ENCODE peak calls at places on chromosomes 16 and 17, in six cellular contexts. N, Z, W, X, T and R are unnamed samples. For H3K9me3, the result is how much of the 10 kb centered on the place peaks cover.

GRCh38 chr16:14193316-14193871 is 122.3 kb downstream of the MRTFB start:
- DNase-seq in N (no peak), Z (no peak), W (peak), X (no peak), T (no peak), R (no peak)

GRCh38 chr17:33671493-33671892 is 378.4 kb upstream of the ASIC2 start:
- DNase-seq in N (no peak), Z (no peak), W (no peak), X (no peak), T (no peak), R (no peak)

GRCh38 chr17:6721744-6722143 is 8.6 kb upstream of the SLC13A5 start:
- DNase-seq in N (no peak), Z (no peak), W (no peak), X (no peak), T (no peak), R (no peak)

GRCh38 chr17:67203818-67204217 is 41.2 kb downstream of the HELZ start:
- DNase-seq in N (no peak), Z (no peak), W (no peak), X (no peak), T (no peak), R (no peak)

GRCh38 chr17:40694584-40694983 is 9.0 kb downstream of the KRT24 start:
- DNase-seq in N (no peak), Z (peak), W (no peak), X (no peak), T (no peak), R (no peak)

GRCh38 chr16:85420501-85421337 is 192.4 kb upstream of the GSE1 start:
- DNase-seq in N (no peak), Z (peak), W (peak), X (peak), T (peak), R (peak)

GRCh38 chr16:84446086-84446485 is 58.4 kb downstream of the MEAK7 start:
- DNase-seq in N (no peak), Z (peak), W (no peak), X (peak), T (no peak), R (no peak)

GRCh38 chr16:56930516-56931252 is 1.3 kb upstream of the HERPUD1 start:
- DNase-seq in N (no peak), Z (no peak), W (peak), X (no peak), T (no peak), R (peak)

GRCh38 chr17:27602721-27603445 is 28.1 kb upstream of the LGALS9 start:
- DNase-seq in N (no peak), Z (peak), W (peak), X (peak), T (peak), R (peak)

GRCh38 chr16:66520406-66521194 is 29.3 kb downstream of the TK2 start:
- DNase-seq in N (no peak), Z (no peak), W (peak), X (no peak), T (no peak), R (no peak)

GRCh38 chr16:70664325-70665112 is 18.2 kb downstream of the IL34 start:
- DNase-seq in N (no peak), Z (no peak), W (no peak), X (no peak), T (no peak), R (no peak)

GRCh38 chr16:75003931-75004330 is 5.1 kb downstream of the ZNRF1 start:
- DNase-seq in N (no peak), Z (no peak), W (no peak), X (no peak), T (no peak), R (no peak)

GRCh38 chr16:56835330-56835729 is 29.7 kb upstream of the SLC12A3 start:
- DNase-seq in N (no peak), Z (no peak), W (no peak), X (no peak), T (no peak), R (no peak)

GRCh38 chr16:3249451-3249850 is 7.0 kb downstream of the MEFV start:
- DNase-seq in N (no peak), Z (no peak), W (no peak), X (no peak), T (no peak), R (no peak)

GRCh38 chr16:22886908-22887307 is 72.9 kb downstream of the HS3ST2 start:
- DNase-seq in N (no peak), Z (no peak), W (no peak), X (no peak), T (no peak), R (no peak)

GRCh38 chr16:711548-712320 is 3.2 kb upstream of the METRN start:
- DNase-seq in N (no peak), Z (peak), W (peak), X (peak), T (no peak), R (peak)

GRCh38 chr17:65633988-65634387 is 72.5 kb upstream of the AXIN2 start:
- DNase-seq in N (no peak), Z (peak), W (no peak), X (no peak), T (peak), R (no peak)
- H3K9me3 ChIP-seq in N (under half), Z (under half), W (under half), X (under half), T (under half), R (under half)

GRCh38 chr17:78223061-78223460 is 8.4 kb upstream of the TMEM235 start:
- DNase-seq in N (no peak), Z (no peak), W (no peak), X (no peak), T (no peak), R (no peak)

GRCh38 chr17:78223765-78224164 is 7.7 kb upstream of the TMEM235 start:
- DNase-seq in N (no peak), Z (no peak), W (no peak), X (no peak), T (no peak), R (no peak)

GRCh38 chr17:78214706-78215061 is 631 bp downstream of the BIRC5 start:
- DNase-seq in N (no peak), Z (no peak), W (peak), X (no peak), T (no peak), R (no peak)

GRCh38 chr17:78224226-78225087 is 7.0 kb upstream of the TMEM235 start:
- DNase-seq in N (no peak), Z (no peak), W (no peak), X (no peak), T (no peak), R (no peak)

GRCh38 chr17:78219396-78220150 is 5.5 kb downstream of the BIRC5 start:
- DNase-seq in N (no peak), Z (no peak), W (no peak), X (no peak), T (no peak), R (no peak)
- H2AFZ ChIP-seq in N (no peak), Z (no peak), W (no peak), X (no peak), T (no peak), R (no peak)

GRCh38 chr16:5938607-5939006 is 841.0 kb upstream of the EEF2KMT start:
- DNase-seq in N (no peak), Z (no peak), W (no peak), X (no peak), T (no peak), R (no peak)
- H3K9me3 ChIP-seq in N (under half), Z (under half), W (under half), X (under half), T (half or more), R (under half)

DNA sequence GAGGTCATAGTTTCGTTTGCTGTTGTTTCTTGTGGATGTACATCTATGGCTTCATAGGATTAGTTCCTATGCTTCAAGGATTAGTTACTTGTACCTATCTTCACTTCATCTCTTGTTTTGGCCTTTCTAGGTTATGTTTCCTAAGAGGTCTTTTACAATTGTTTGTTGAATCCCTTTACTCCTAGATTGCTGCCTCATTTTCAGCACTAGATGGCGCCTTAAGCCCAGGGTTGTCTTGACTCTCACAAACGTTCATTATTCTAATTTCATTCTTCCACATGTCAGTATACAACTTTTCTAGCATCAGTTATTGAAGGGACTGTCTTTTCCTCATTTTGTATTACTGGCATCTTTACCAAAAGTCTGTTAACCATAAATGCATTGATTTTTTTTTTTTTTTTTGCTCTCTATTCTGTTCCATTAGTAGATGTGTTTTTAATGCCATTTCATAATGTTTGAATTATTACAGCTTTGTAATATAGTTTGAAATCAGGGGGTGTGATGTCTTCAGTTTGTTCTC is 45.0 kb upstream of the NACA2 start:
- DNase-seq in N (peak), Z (peak), W (peak), X (peak), T (peak), R (peak)
- H2AFZ ChIP-seq in N (no peak), Z (no peak), W (no peak), X (no peak), T (no peak), R (no peak)

GRCh38 chr16:35249051-35249450 is 1789.6 kb downstream of the TP53TG3F start:
- DNase-seq in N (no peak), Z (no peak), W (no peak), X (no peak), T (no peak), R (no peak)

GRCh38 chr16:35255816-35256215 is 1796.4 kb downstream of the TP53TG3F start:
- DNase-seq in N (no peak), Z (no peak), W (no peak), X (no peak), T (no peak), R (no peak)

GRCh38 chr16:35255186-35255803 is 1795.9 kb downstream of the TP53TG3F start:
- DNase-seq in N (no peak), Z (no peak), W (no peak), X (no peak), T (no peak), R (no peak)

GRCh38 chr16:35258381-35258780 is 1799.0 kb downstream of the TP53TG3F start:
- DNase-seq in N (no peak), Z (no peak), W (no peak), X (no peak), T (no peak), R (no peak)

GRCh38 chr16:35252356-35252936 is 1793.0 kb downstream of the TP53TG3F start:
- DNase-seq in N (no peak), Z (no peak), W (peak), X (peak), T (no peak), R (no peak)
- H3K9me3 ChIP-seq in N (under half), Z (under half), W (under half), X (under half), T (half or more), R (under half)

GRCh38 chr17:3981455-3981854 is 17.2 kb upstream of the ATP2A3 start:
- DNase-seq in N (no peak), Z (no peak), W (no peak), X (no peak), T (no peak), R (no peak)

GRCh38 chr17:3978421-3979275 is 14.4 kb upstream of the ATP2A3 start:
- DNase-seq in N (no peak), Z (peak), W (no peak), X (no peak), T (no peak), R (no peak)

GRCh38 chr17:3982113-3982512 is 17.9 kb upstream of the ATP2A3 start:
- DNase-seq in N (no peak), Z (no peak), W (no peak), X (no peak), T (no peak), R (no peak)

GRCh38 chr17:3979276-3979583 is 15.0 kb upstream of the ATP2A3 start:
- DNase-seq in N (no peak), Z (no peak), W (peak), X (no peak), T (no peak), R (no peak)

GRCh38 chr17:3980381-3980975 is 16.2 kb upstream of the ATP2A3 start:
- DNase-seq in N (no peak), Z (no peak), W (no peak), X (no peak), T (no peak), R (no peak)
- H2AFZ ChIP-seq in N (no peak), Z (no peak), W (no peak), X (no peak), T (no peak), R (no peak)

GRCh38 chr16:35410438-35410837 is 1951.0 kb downstream of the TP53TG3F start:
- DNase-seq in N (no peak), Z (no peak), W (no peak), X (no peak), T (no peak), R (no peak)
- H3K9me3 ChIP-seq in N (under half), Z (under half), W (under half), X (under half), T (half or more), R (under half)

DNA sequence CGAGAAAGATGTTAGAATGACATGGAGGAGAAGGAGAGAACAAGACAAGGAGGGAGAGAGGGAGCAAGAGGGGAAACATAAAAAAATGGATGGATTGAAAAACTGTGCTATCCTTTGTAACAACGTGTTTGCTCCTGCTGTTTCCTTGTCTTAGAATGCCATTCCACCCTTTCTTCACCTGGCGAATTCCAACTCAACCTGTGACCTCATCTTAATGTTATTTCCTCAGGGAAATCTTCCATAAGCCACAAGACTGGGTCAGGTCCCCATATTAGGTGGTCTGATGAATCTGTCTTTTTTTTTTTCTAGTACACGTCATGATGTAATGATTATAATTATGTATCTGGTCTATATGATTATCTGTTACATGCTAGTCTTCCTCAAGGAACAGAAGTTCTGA is 195.0 kb upstream of the MAF start:
- DNase-seq in N (no peak), Z (no peak), W (no peak), X (no peak), T (no peak), R (no peak)
- H2AFZ ChIP-seq in N (peak), Z (no peak), W (no peak), X (no peak), T (no peak), R (no peak)